ENCODE peak calls at places on chromosome 14, in four cellular contexts. Z is GM04504, T is suprapubic skin, J is BJ. Q is an unnamed sample.

GRCh38 chr14:89221109-89221508 is 195.9 kb downstream of the FOXN3 start:
- DNase-seq in J (no peak), Z (peak; percentile 53), T (no peak), Q (no peak)

GRCh38 chr14:88013750-88014349 is 8.9 kb downstream of the GPR65 start:
- DNase-seq in Z (peak; percentile 32), T (peak; percentile 83), J (no peak), Q (peak; percentile 12)

GRCh38 chr14:58082011-58082410 is 70.0 kb downstream of the ARMH4 start:
- DNase-seq in J (no peak), T (no peak), Z (no peak), Q (no peak)

GRCh38 chr14:25042362-25043299 is 7.3 kb downstream of the STXBP6 start:
- DNase-seq in J (no peak), T (no peak), Z (no peak), Q (no peak)

GRCh38 chr14:102554835-102555819 is 37.3 kb upstream of the RCOR1 start:
- DNase-seq in Z (no peak), J (no peak), T (no peak), Q (no peak)

GRCh38 chr14:53925201-53925766 is 31.3 kb downstream of the BMP4 start:
- DNase-seq in J (no peak), T (no peak), Z (no peak), Q (no peak)

GRCh38 chr14:64865992-64866391 is 13.7 kb downstream of the SPTB start:
- DNase-seq in Z (no peak), T (no peak), J (no peak), Q (no peak)

GRCh38 chr14:36845346-36846042 is 183.8 kb downstream of the PAX9 start:
- DNase-seq in J (no peak), T (no peak), Z (no peak), Q (no peak)

GRCh38 chr14:92325835-92326234 is 2.9 kb downstream of the SLC24A4 start:
- DNase-seq in T (no peak), J (no peak), Z (no peak), Q (no peak)

GRCh38 chr14:54807428-54807827 is 95.2 kb downstream of the GCH1 start:
- DNase-seq in Z (no peak), T (no peak), J (no peak), Q (no peak)

GRCh38 chr14:37579250-37579649 is 15.8 kb downstream of the FOXA1 start:
- DNase-seq in Z (no peak), J (no peak), T (no peak), Q (no peak)

GRCh38 chr14:92026548-92027190 is 13.2 kb downstream of the TRIP11 start:
- DNase-seq in Z (no peak), J (no peak), T (no peak), Q (no peak)

GRCh38 chr14:104694991-104695659 is 5.7 kb downstream of the INF2 start:
- DNase-seq in T (no peak), Z (no peak), J (no peak), Q (no peak)

GRCh38 chr14:61470261-61470953 is 149.0 kb downstream of the PRKCH start:
- DNase-seq in J (peak; percentile 70), Z (peak; percentile 71), T (no peak), Q (no peak)

GRCh38 chr14:104779776-104780512 is 15.6 kb downstream of the AKT1 start:
- DNase-seq in J (no peak), T (no peak), Z (no peak), Q (no peak)

GRCh38 chr14:99562848-99563748 is 40.9 kb downstream of the CCDC85C start:
- DNase-seq in Z (peak; percentile 21), T (no peak), J (no peak), Q (no peak)

GRCh38 chr14:66422019-66422946 is 63.9 kb upstream of the CCDC196 start:
- DNase-seq in T (no peak), J (no peak), Z (no peak), Q (no peak)

GRCh38 chr14:68379510-68380303 is 413.2 kb downstream of the ZFP36L1 start:
- DNase-seq in J (no peak), Z (no peak), T (no peak), Q (no peak)

GRCh38 chr14:38209572-38210159 is 2.0 kb downstream of the SSTR1 start:
- DNase-seq in J (no peak), T (no peak), Z (no peak), Q (no peak)

GRCh38 chr14:82500222-82500621 is 966.6 kb upstream of the SEL1L start:
- DNase-seq in T (no peak), J (no peak), Z (no peak), Q (no peak)

GRCh38 chr14:88384653-88385205 is 728 bp upstream of the SPATA7 start:
- DNase-seq in Z (no peak), T (no peak), J (no peak), Q (no peak)

GRCh38 chr14:100573009-100573756 is 14.0 kb downstream of the BEGAIN start:
- DNase-seq in Z (no peak), J (no peak), T (no peak), Q (no peak)

GRCh38 chr14:78195431-78195830 is 25.3 kb downstream of the NRXN3 start:
- DNase-seq in Z (no peak), T (no peak), J (no peak), Q (no peak)

GRCh38 chr14:22039938-22040780 is 366.5 kb upstream of the OR4E1 start:
- DNase-seq in J (no peak), Z (no peak), T (no peak), Q (no peak)

GRCh38 chr14:33184587-33184986 is 245.9 kb downstream of the NPAS3 start:
- DNase-seq in T (no peak), Z (peak; percentile 10), J (no peak), Q (no peak)

GRCh38 chr14:61696753-61697318 is 1.5 kb downstream of the HIF1A start:
- DNase-seq in Z (no peak), T (no peak), J (no peak), Q (no peak)

GRCh38 chr14:103031566-103031911 is 25.8 kb downstream of the CDC42BPB start:
- DNase-seq in Z (no peak), T (no peak), J (no peak), Q (no peak)

GRCh38 chr14:90062852-90063539 is 1.2 kb downstream of the KCNK13 start:
- DNase-seq in J (no peak), Z (no peak), T (no peak), Q (no peak)

GRCh38 chr14:52023518-52023917 is 34.2 kb downstream of the RTRAF start:
- DNase-seq in J (peak; percentile 51), Z (peak; percentile 68), T (no peak), Q (no peak)

GRCh38 chr14:21256539-21257394 is 12.5 kb downstream of the HNRNPC start:
- DNase-seq in T (no peak), J (no peak), Z (no peak), Q (no peak)

GRCh38 chr14:89022274-89022673 is 197.8 kb downstream of the TTC8 start:
- DNase-seq in T (no peak), J (no peak), Z (no peak), Q (no peak)

GRCh38 chr14:55745906-55746305 is 165.9 kb downstream of the KTN1 start:
- DNase-seq in Z (no peak), T (no peak), J (no peak), Q (no peak)

GRCh38 chr14:104353921-104354701 is 215.7 kb downstream of the KIF26A start:
- DNase-seq in T (peak; percentile 77), J (no peak), Z (no peak), Q (no peak)

GRCh38 chr14:99663716-99664635 is 19.0 kb downstream of the HHIPL1 start:
- DNase-seq in J (no peak), Z (no peak), T (no peak), Q (no peak)

GRCh38 chr14:96634481-96634880 is 132.3 kb downstream of the PAPOLA start:
- DNase-seq in J (no peak), T (no peak), Z (no peak), Q (no peak)